ENCODE peak calls at places on chromosome 9, in seven cellular contexts. I is upper lobe of right lung; E is MCF 10A; R is GM13977; S is coronary artery; A is CD4-positive, alpha-beta T cell; X is IMR-90. O is an unnamed sample.

GRCh38 chr9:83444110-83444509 is 94.1 kb downstream of the FRMD3 start:
- DNase-seq in I (no peak), E (no peak), R (no peak), S (peak), A (no peak), X (no peak), O (no peak)

GRCh38 chr9:125470767-125471580 is 209.3 kb downstream of the GAPVD1 start:
- DNase-seq in I (no peak), E (no peak), R (no peak), S (peak), A (no peak), X (no peak), O (no peak)

GRCh38 chr9:4784403-4784802 is 8.3 kb upstream of the RCL1 start:
- DNase-seq in I (no peak), E (no peak), R (no peak), S (no peak), A (no peak), X (no peak), O (no peak)

GRCh38 chr9:92147030-92147853 is 32.0 kb upstream of the SPTLC1 start:
- DNase-seq in I (peak), E (peak), R (peak), S (no peak), A (no peak), X (peak), O (no peak)

GRCh38 chr9:2506310-2506709 is 115.3 kb upstream of the VLDLR start:
- DNase-seq in I (no peak), E (no peak), R (no peak), S (no peak), A (no peak), X (no peak), O (no peak)

GRCh38 chr9:104851521-104851920 is 76.4 kb downstream of the ABCA1 start:
- DNase-seq in I (no peak), E (no peak), R (no peak), S (no peak), A (no peak), X (no peak), O (no peak)

GRCh38 chr9:84371737-84372136 is 31.2 kb upstream of the SLC28A3 start:
- DNase-seq in I (no peak), E (peak), R (no peak), S (peak), A (no peak), X (peak), O (peak)

GRCh38 chr9:76703270-76703669 is 61.0 kb upstream of the PCA3 start:
- DNase-seq in I (no peak), E (no peak), R (no peak), S (no peak), A (no peak), X (no peak), O (peak)

GRCh38 chr9:107989099-107989498 is 499.5 kb upstream of the KLF4 start:
- DNase-seq in I (no peak), E (no peak), R (no peak), S (no peak), A (no peak), X (no peak), O (no peak)

GRCh38 chr9:22111176-22111870 is 102.2 kb upstream of the CDKN2B start:
- DNase-seq in I (no peak), E (no peak), R (no peak), S (no peak), A (no peak), X (peak), O (no peak)

GRCh38 chr9:108743901-108744371 is 111.8 kb downstream of the ACTL7B start:
- DNase-seq in I (no peak), E (peak), R (no peak), S (no peak), A (no peak), X (no peak), O (no peak)

GRCh38 chr9:117720555-117720954 is 16.4 kb downstream of the TLR4 start:
- DNase-seq in I (no peak), E (no peak), R (no peak), S (no peak), A (no peak), X (no peak), O (peak)

GRCh38 chr9:107284636-107285035 is 1.6 kb downstream of the RAD23B start:
- DNase-seq in I (no peak), E (no peak), R (no peak), S (no peak), A (no peak), X (no peak), O (no peak)

GRCh38 chr9:132239999-132240859 is 78.4 kb downstream of the NTNG2 start:
- DNase-seq in I (peak), E (no peak), R (no peak), S (peak), A (no peak), X (no peak), O (no peak)

GRCh38 chr9:113536166-113536482 is 72.6 kb downstream of the RGS3 start:
- DNase-seq in I (no peak), E (no peak), R (no peak), S (no peak), A (no peak), X (no peak), O (no peak)

GRCh38 chr9:78437721-78438610 is 141.0 kb downstream of the PSAT1 start:
- DNase-seq in I (no peak), E (no peak), R (no peak), S (no peak), A (no peak), X (no peak), O (no peak)

GRCh38 chr9:94166237-94167054 is 82.2 kb downstream of the PTPDC1 start:
- DNase-seq in I (peak), E (peak), R (peak), S (peak), A (peak), X (peak), O (peak)
- TF ChIP-seq CTCF in I (peak), E (no peak), R (no peak), S (no peak), A (no peak), X (peak), O (no peak)

GRCh38 chr9:131097948-131098278 is 1.6 kb downstream of the AIF1L start:
- DNase-seq in I (no peak), E (no peak), R (no peak), S (no peak), A (no peak), X (no peak), O (no peak)
- TF ChIP-seq CTCF in I (no peak), E (no peak), R (no peak), S (no peak), A (no peak), X (no peak), O (no peak)

DNA sequence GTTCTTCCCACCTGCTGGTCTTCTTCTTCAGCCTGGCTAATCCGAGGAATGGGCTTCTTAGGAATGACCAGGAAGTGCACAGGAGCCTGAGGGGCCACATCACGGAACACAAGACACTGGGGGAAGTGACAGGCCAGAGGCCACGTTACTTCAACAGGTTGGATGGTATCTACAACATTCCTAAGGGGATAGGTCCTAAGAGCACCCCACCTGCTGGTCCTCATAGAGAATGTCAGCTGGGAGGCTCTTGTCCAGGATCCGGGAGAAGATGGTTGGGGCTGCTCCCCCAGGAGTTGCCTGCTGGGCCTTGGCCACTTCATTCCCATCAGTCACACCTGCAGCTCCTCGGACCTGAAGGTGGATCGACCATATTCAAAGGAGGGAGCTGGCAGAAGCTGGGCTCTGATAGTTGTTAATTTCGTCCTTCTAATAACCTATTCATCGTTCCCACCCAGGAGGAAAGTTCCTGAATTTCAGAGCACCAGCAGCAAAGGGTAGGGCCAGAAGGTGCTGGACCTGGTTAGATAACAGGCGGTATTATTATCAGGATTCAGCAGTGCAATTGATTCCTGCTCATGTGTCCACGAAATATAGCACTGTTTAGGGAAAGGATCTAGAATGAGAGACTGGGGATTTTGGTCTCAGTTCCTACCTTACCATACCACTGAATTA is 1.3 kb downstream of the HINT2 start:
- DNase-seq in I (no peak), E (peak), R (no peak), S (no peak), A (no peak), X (peak), O (no peak)
- TF ChIP-seq CTCF in I (no peak), E (peak), R (no peak), S (no peak), A (no peak), X (peak), O (no peak)

GRCh38 chr9:80595192-80595591 is 1023.4 kb downstream of the TLE4 start:
- DNase-seq in I (no peak), E (no peak), R (no peak), S (no peak), A (no peak), X (no peak), O (no peak)
- TF ChIP-seq CTCF in I (no peak), E (no peak), R (no peak), S (no peak), A (no peak), X (no peak), O (no peak)

GRCh38 chr9:134656334-134657034 is 14.9 kb downstream of the COL5A1 start:
- DNase-seq in I (peak), E (peak), R (no peak), S (no peak), A (no peak), X (no peak), O (peak)
- TF ChIP-seq CTCF in I (no peak), E (peak), R (no peak), S (no peak), A (no peak), X (peak), O (no peak)

GRCh38 chr9:33942471-33943083 is 106.1 kb downstream of the UBAP2 start:
- DNase-seq in I (no peak), E (peak), R (no peak), S (no peak), A (no peak), X (peak), O (no peak)
- TF ChIP-seq CTCF in I (no peak), E (no peak), R (no peak), S (no peak), A (no peak), X (peak), O (no peak)

DNA sequence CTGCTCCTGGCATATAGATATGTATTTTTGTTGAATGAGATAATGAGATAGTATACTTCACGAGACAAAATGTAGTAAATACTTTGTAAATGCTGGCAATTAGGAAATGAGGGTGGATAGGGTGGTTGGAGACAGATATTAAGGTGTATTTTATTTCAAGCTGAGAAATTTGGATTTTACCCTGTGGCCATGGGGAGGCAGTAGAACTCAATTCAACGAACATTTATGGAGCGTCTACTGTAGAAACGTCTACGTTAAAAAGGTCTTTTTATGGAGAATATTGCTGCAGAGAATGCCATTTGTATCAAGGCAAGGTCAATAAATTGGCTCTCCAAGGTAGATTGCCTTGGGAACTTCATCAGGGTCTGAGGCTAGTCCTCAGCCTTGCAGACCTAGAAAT is 21.5 kb upstream of the RALGPS1 start:
- DNase-seq in I (no peak), E (no peak), R (no peak), S (no peak), A (no peak), X (no peak), O (no peak)
- TF ChIP-seq CTCF in I (peak), E (no peak), R (no peak), S (no peak), A (no peak), X (peak), O (peak)

O was measured in CD14-positive monocyte.